ENCODE peak calls at places on chromosomes 6 and 20, in ten cellular contexts. Q is heart left ventricle, L is fibroblast of the aortic adventitia, Z is lung, W is GM23338, X is astrocyte of the cerebellum, N is neural progenitor cell, M is GM12865, A is heart right ventricle, E is suprapubic skin. S is an unnamed sample.
A peak's percentile ranks its signal among the peaks of the same experiment; 100 is the strongest.

GRCh38 chr6:97437087-97437486 is 154.1 kb upstream of the MMS22L start:
- DNase-seq in Z (no peak), X (no peak), Q (no peak), W (peak; percentile 77), M (no peak), E (no peak), N (peak; percentile 54), A (no peak), L (peak; percentile 35), S (peak; percentile 46)

GRCh38 chr6:149716584-149716983 is 1.3 kb downstream of the LATS1 start:
- DNase-seq in L (peak; percentile 35), E (no peak), A (no peak), N (peak; percentile 10), M (no peak), W (no peak), X (no peak), Z (no peak), Q (no peak), S (peak; percentile 26)

GRCh38 chr6:85866373-85866740 is 223.7 kb upstream of the SYNCRIP start:
- DNase-seq in W (no peak), E (no peak), Q (no peak), X (no peak), Z (no peak), M (no peak), A (no peak), L (peak; percentile 49), N (no peak), S (peak; percentile 18)

GRCh38 chr6:125151715-125152114 is 1.9 kb upstream of the TPD52L1 start:
- DNase-seq in E (no peak), Z (no peak), W (no peak), Q (no peak), N (no peak), L (no peak), A (no peak), M (no peak), X (no peak), S (no peak)

GRCh38 chr6:46329568-46329967 is 158.8 kb upstream of the ENPP5 start:
- DNase-seq in M (no peak), X (peak; percentile 79), L (peak; percentile 59), W (no peak), E (no peak), A (peak; percentile 13), N (no peak), Q (peak; percentile 29), Z (no peak), S (peak; percentile 28)

GRCh38 chr6:16719488-16719887 is 41.8 kb downstream of the ATXN1 start:
- DNase-seq in L (no peak), X (no peak), M (no peak), Z (no peak), E (no peak), A (no peak), W (no peak), N (no peak), Q (no peak), S (no peak)

GRCh38 chr6:72740135-72740534 is 118.3 kb downstream of the KCNQ5 start:
- DNase-seq in Q (no peak), E (no peak), X (no peak), N (no peak), Z (no peak), M (peak; percentile 90), A (no peak), W (no peak), L (no peak), S (no peak)

GRCh38 chr6:36677059-36677749 is 1.3 kb upstream of the CDKN1A start:
- DNase-seq in W (no peak), N (no peak), A (no peak), Q (no peak), Z (no peak), L (peak; percentile 64), X (no peak), M (no peak), E (no peak), S (peak; percentile 42)

GRCh38 chr6:155272353-155273222 is 8.8 kb downstream of the CLDN20 start:
- DNase-seq in X (peak; percentile 19), M (no peak), E (no peak), Z (no peak), N (no peak), L (peak; percentile 70), A (no peak), W (no peak), Q (no peak), S (peak; percentile 40)

GRCh38 chr6:75372884-75373283 is 88.3 kb upstream of the TMEM30A start:
- DNase-seq in W (no peak), A (no peak), L (no peak), Q (no peak), E (no peak), Z (no peak), X (no peak), N (no peak), M (no peak), S (no peak)

GRCh38 chr20:33609504-33609903 is 52.6 kb upstream of the C20orf144 start:
- DNase-seq in A (no peak), N (no peak), X (no peak), Z (no peak), M (peak; percentile 4), Q (no peak), L (no peak), W (no peak), E (no peak), S (no peak)

GRCh38 chr6:53301801-53302537 is 46.8 kb downstream of the ELOVL5 start:
- DNase-seq in A (no peak), Q (no peak), X (no peak), W (no peak), L (no peak), E (no peak), N (no peak), Z (no peak), M (no peak), S (no peak)

GRCh38 chr6:166592818-166593217 is 6.3 kb upstream of the RAMACL start:
- DNase-seq in E (no peak), L (no peak), A (no peak), X (no peak), N (no peak), W (no peak), M (no peak), Q (no peak), Z (no peak), S (peak; percentile 93)

GRCh38 chr6:117491916-117492315 is 9.4 kb downstream of the DCBLD1 start:
- DNase-seq in L (peak; percentile 53), E (no peak), W (no peak), N (no peak), X (no peak), A (no peak), Q (no peak), Z (no peak), M (no peak), S (peak; percentile 58)

DNA sequence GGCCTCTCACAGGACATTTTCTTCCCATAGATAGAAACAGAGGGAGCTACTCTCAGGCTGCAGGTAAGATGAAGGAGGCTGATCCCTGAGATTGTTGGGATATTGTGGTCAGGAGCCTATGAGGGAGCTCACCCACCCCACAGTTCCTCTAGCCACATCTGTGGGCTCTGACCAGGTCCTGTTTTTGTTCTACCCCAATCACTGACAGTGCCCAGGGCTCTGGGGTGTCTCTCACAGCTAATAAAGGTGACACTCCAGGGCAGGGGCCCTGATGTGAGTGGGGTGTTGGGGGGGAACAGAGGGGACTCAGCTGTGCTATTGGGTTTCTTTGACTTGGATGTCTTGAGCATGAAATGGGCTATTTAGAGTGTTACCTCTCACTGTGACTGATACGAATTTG is 2.7 kb downstream of the HLA-F start:
- DNase-seq in L (no peak), W (no peak), M (no peak), Q (no peak), N (no peak), Z (no peak), E (no peak), A (no peak), X (no peak), S (no peak)
- H3K4me3 ChIP-seq in L (no peak overlapping the region), W (no peak overlapping the region), M (peak overlapping the region; percentile 97), Q (no peak overlapping the region), N (no peak overlapping the region), Z (no peak overlapping the region), E (no peak overlapping the region), A (peak overlapping the region; percentile 99), X (no peak overlapping the region), S (no peak overlapping the region)

GRCh38 chr6:8170245-8170644 is 67.9 kb upstream of the EEF1E1 start:
- DNase-seq in N (peak; percentile 36), A (no peak), L (no peak), Z (no peak), E (no peak), Q (no peak), M (no peak), X (no peak), W (peak; percentile 71), S (no peak)
- TF ChIP-seq CTCF in N (peak; percentile 34), A (no peak), L (no peak), Z (no peak), E (no peak), Q (no peak), M (no peak), X (no peak), W (peak; percentile 10), S (peak; percentile 30)

DNA sequence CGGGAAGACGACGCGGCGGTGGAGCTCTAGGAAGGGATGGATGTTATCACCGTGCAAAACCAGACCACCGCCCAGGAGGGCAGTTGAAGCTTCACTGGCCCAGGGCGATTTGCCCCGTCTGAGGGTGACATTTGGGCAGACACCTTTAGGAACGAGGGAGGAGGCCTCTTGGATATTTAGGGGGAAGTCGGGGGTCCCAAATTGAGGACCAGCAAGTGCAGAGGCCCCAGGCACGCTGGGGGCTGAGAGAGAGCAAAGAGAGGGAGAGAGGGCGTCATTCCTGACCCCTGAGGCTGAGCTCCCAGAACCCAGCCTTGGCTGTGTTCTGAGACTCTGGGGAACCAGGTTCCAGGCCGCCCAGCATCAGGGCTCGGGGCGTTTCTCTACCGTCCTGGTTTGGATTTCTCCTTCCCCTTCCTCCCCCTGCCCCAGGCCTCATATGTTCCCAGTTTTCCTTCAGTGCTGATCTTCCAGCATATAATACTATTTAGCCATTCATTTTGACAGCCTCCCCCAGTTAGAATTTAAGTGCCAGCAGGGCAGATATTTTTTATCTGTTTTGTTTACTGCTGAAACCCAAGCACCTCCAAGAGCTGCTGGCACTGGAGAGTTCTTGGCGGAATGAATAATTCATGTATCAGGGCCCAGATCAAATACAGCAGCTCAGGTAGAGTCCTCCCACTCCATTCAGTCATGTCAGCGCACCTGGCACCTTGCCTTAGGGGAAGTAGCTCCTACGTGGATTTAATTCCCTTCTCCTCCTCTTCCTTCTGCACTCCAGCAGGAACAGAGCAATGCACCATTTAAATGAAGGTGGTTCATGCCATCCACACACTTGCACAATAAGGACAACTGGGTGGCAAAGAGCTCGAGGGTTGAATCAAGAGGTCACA is 23.3 kb upstream of the FRMD1 start:
- DNase-seq in M (no peak), L (no peak), Q (peak; percentile 9), N (no peak), E (no peak), X (no peak), W (peak; percentile 52), Z (no peak), A (no peak), S (no peak)
- H3K4me3 ChIP-seq in M (no peak overlapping the region), L (no peak overlapping the region), Q (no peak overlapping the region), N (no peak overlapping the region), E (peak overlapping the region; percentile 30), X (no peak overlapping the region), W (peak overlapping the region; percentile 52), Z (no peak overlapping the region), A (no peak overlapping the region), S (no peak overlapping the region)

DNA sequence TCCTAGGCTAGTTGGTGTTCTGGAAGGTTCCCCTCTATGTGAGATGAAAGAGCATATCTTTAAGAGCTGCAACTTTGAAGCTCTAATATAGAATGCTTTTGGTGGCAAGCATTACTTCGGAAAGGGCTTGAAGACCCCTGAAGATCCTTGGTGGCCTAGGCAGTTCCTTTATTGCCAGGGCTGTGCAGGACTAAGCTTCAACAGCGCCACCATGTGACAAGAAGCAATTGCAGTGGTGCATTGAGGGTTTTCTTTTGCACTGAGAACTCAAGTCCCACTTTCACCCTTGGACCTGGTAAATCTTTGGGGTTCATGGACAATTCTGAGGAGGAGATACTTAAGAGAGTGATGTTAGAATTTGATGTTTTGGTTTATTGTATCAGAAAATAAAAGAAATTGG is 237.4 kb upstream of the GMDS start:
- DNase-seq in W (peak; percentile 35), E (no peak), M (no peak), Q (no peak), Z (no peak), X (no peak), L (no peak), N (no peak), A (no peak), S (no peak)
- TF ChIP-seq CTCF in W (peak; percentile 54), E (no peak), M (no peak), Q (no peak), Z (no peak), X (no peak), L (no peak), N (peak; percentile 21), A (no peak), S (peak; percentile 24)